ENCODE peak calls at places on chromosome 11, in ten cellular contexts. V is PC-9, R is omental fat pad, W is nephron progenitor cell, Y is AG10803, M is H9, K is HL-60, H is fibroblast of lung, S is IMR-90, A is neural progenitor cell. L is an unnamed sample.
A peak's percentile ranks its signal among the peaks of the same experiment; 100 is the strongest.

GRCh38 chr11:29019960-29020683 is 911.9 kb downstream of the METTL15 start:
- DNase-seq in M (peak; percentile 24), S (peak; percentile 66), R (no peak), K (no peak), Y (peak; percentile 14), W (peak; percentile 19), H (peak; percentile 57), A (peak; percentile 53), V (no peak), L (no peak)

GRCh38 chr11:10302744-10303557 is 1.9 kb upstream of the ADM start:
- DNase-seq in S (peak; percentile 59), V (peak; percentile 51), R (peak; percentile 81), W (peak; percentile 61), Y (peak; percentile 86), K (peak; percentile 69), A (peak; percentile 79), H (peak; percentile 41), M (peak; percentile 59), L (peak; percentile 93)

GRCh38 chr11:57649826-57650738 is at the start of gene YPEL4:
- DNase-seq in M (peak; percentile 83), A (peak; percentile 69), Y (peak; percentile 74), H (peak; percentile 78), K (peak; percentile 45), S (peak; percentile 83), V (no peak), R (peak; percentile 32), W (no peak), L (peak; percentile 82)

GRCh38 chr11:76209956-76210885 is 3.9 kb upstream of the WNT11 start:
- DNase-seq in S (peak; percentile 74), A (peak; percentile 81), W (peak; percentile 73), H (peak; percentile 78), R (no peak), V (no peak), Y (peak; percentile 75), K (no peak), M (no peak), L (no peak)

GRCh38 chr11:23012930-23013329 is 152.7 kb upstream of the CCDC179 start:
- DNase-seq in R (no peak), H (no peak), A (no peak), K (no peak), V (no peak), M (no peak), Y (no peak), W (no peak), S (no peak), L (no peak)

GRCh38 chr11:17208257-17208999 is 642 bp upstream of the PIK3C2A start:
- DNase-seq in R (peak; percentile 29), Y (peak; percentile 25), S (peak; percentile 59), V (peak; percentile 87), M (peak; percentile 79), A (peak; percentile 86), W (no peak), H (peak; percentile 82), K (no peak), L (peak; percentile 48)

GRCh38 chr11:12124306-12124705 is 13.9 kb downstream of the MICAL2 start:
- DNase-seq in M (no peak), A (no peak), Y (no peak), K (no peak), H (no peak), S (no peak), W (no peak), R (no peak), V (no peak), L (no peak)

GRCh38 chr11:18394928-18395734 is 768 bp downstream of the LDHA start:
- DNase-seq in W (no peak), S (peak; percentile 3), Y (no peak), H (peak; percentile 15), R (no peak), V (no peak), A (peak; percentile 54), K (no peak), M (peak; percentile 34), L (no peak)

GRCh38 chr11:111819161-111820058 is 52.0 kb downstream of the ALG9 start:
- DNase-seq in V (no peak), H (peak; percentile 59), Y (peak; percentile 94), A (no peak), W (no peak), K (no peak), R (no peak), M (no peak), S (peak; percentile 82), L (no peak)

DNA sequence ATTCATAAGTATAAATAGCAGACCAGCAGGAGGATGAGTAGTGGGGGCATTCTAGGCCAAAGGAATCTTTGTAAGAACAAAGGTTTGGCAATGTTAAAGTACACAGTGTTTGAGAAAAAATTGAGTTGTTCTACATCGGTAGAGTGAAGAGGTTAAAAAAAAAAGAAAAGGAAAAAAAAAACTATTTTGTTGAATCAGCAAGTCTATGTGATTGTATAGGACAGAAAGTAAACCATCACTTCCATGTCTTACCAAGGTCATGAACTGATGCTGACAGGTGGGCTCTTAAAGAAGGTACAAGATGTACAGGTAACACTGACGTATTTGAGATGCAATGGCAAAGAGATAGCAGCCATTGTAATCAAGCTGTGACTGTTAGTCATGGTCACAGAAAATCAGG is 29.5 kb upstream of the PTH start:
- DNase-seq in S (no peak), W (no peak), V (no peak), R (no peak), Y (no peak), K (no peak), A (no peak), H (no peak), M (no peak), L (no peak)
- TF ChIP-seq CTCF in S (no peak), W (no peak), V (no peak), R (no peak), Y (no peak), K (no peak), A (no peak), H (no peak), M (no peak), L (no peak)

DNA sequence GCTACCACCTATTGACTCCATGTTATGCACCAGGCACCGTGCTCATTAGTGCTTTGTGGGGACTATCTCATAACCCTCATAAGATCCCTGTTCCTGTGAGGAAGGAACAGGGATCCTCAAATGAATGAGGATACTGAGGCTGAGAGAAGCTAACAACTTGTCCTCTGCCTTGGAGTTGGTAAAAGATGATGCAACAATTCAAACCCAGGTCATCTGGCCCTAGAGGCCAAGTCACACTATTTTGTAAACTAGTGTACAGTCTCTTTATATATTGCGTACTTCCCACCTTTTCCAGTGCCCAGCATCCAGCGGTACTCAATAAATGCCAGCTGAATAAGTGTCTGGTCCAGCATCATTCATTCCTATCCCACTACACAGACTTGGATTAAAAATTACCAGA is 92.6 kb downstream of the RCN1 start:
- DNase-seq in R (no peak), Y (no peak), S (no peak), M (no peak), K (no peak), H (no peak), V (no peak), W (no peak), A (no peak), L (no peak)
- TF ChIP-seq CTCF in R (no peak), Y (no peak), S (no peak), M (no peak), K (no peak), H (no peak), V (no peak), W (no peak), A (no peak), L (no peak)

DNA sequence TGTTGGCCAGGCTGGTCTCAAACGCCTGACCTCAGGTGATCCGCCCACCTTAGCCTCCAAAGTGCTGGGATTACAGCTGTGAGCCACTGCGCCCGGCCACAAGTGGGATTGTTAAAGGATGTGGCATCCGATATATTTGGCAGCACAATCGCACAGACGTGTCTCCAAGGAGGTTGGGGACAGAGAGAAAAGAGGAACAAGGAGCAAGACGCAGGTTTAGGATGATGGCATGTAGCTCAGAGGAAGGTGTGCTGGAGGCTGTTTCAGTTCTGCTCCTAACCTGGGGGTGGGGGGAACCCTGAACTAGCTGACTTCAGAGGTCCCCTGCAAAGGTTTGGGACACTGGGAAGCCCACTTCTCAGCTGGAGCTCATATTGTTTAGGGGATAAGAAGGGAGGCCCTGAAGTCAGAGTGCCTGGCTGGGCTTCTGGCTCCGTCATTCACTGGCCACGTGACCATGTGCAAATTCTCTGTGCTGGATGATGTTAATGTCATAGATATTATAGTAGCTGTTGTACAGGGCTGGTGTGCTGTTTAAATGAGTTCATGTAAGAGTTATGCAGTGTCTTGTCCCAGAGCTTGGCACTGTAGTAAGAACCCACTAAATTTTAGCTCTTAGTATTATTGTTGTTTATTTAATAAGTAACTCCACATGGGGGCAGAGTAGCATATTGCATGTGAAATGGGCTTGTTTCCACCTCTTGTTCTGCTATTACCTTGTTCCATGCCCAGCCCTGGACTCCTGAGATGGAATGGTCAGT is 129.7 kb downstream of the ST3GAL4 start:
- DNase-seq in K (no peak), A (no peak), V (no peak), Y (peak; percentile 78), W (no peak), H (peak; percentile 40), R (no peak), M (no peak), S (peak; percentile 81), L (peak; percentile 19)
- TF ChIP-seq CTCF in K (no peak), A (peak; percentile 8), V (no peak), Y (peak; percentile 33), W (no peak), H (peak; percentile 0), R (no peak), M (no peak), S (peak; percentile 32), L (no peak)

GRCh38 chr11:115357066-115357465 is 147.1 kb downstream of the CADM1 start:
- DNase-seq in H (no peak), Y (no peak), V (no peak), M (no peak), A (no peak), R (no peak), S (no peak), K (no peak), W (no peak), L (no peak)

GRCh38 chr11:115361025-115361424 is 143.2 kb downstream of the CADM1 start:
- DNase-seq in H (no peak), S (no peak), W (no peak), M (no peak), K (no peak), R (no peak), A (no peak), V (no peak), Y (no peak), L (no peak)

GRCh38 chr11:115362997-115363396 is 141.2 kb downstream of the CADM1 start:
- DNase-seq in K (no peak), W (no peak), R (no peak), S (no peak), Y (no peak), A (no peak), H (no peak), M (no peak), V (no peak), L (no peak)

GRCh38 chr11:115363426-115363825 is 140.8 kb downstream of the CADM1 start:
- DNase-seq in Y (no peak), A (no peak), S (no peak), H (no peak), M (no peak), R (no peak), W (no peak), K (no peak), V (no peak), L (no peak)

DNA sequence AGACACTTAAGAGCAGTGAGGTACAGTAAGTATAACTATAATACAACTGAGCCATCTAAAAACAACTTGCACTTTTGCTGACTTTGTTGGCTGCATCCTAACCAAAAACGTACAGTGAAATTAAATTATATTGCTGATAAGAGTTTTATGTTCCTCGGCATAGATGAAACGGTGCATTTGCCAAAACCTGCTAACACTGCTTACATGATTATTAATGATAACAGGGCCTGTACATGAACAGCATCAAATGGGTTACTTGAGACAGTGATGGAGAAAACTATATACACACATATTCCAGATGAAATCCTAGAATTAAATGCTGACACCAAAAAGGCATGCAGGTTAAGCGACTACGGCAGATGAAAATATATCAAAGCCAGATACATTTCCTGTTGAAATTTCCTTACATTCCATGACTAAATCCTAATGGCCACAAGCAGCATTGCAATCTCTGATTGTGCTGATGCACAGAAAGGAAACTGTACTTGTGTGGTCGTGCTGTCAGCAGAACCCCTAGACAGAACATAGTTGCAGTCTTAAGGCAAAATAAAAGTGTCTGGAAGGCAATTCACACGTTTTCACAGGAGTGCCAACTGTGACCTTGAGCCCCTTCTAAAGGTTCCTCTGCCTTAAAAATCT is 143.9 kb downstream of the CADM1 start:
- DNase-seq in A (no peak), M (no peak), V (no peak), R (no peak), W (no peak), K (no peak), H (peak; percentile 61), S (peak; percentile 50), Y (no peak), L (no peak)
- TF ChIP-seq CTCF in A (no peak), M (peak; percentile 27), V (no peak), R (no peak), W (no peak), K (no peak), H (peak; percentile 41), S (peak; percentile 19), Y (no peak), L (no peak)

L was measured in CD14-positive monocyte.